ENCODE peak calls at places on chromosomes 11 and 22, in five cellular contexts. One of them, this sample, is unnamed.

GRCh38 chr22:44102121-44102520 is 78.0 kb downstream of the PARVB start:
- DNase-seq in K562: no peak
- DNase-seq in H1: no peak
- DNase-seq in GM12878: no peak
- DNase-seq in HepG2: no peak
- DNase-seq in this sample: no peak

GRCh38 chr11:101860694-101861371 is 54.0 kb upstream of the CEP126 start:
- DNase-seq in K562: peak; percentile 16
- DNase-seq in H1: peak; percentile 29
- DNase-seq in GM12878: no peak
- DNase-seq in HepG2: peak; percentile 56
- DNase-seq in this sample: peak; percentile 88

GRCh38 chr22:40637181-40638150 is 947 bp upstream of the MRTFA start:
- DNase-seq in K562: peak; percentile 37
- DNase-seq in H1: no peak
- DNase-seq in GM12878: no peak
- DNase-seq in HepG2: no peak
- DNase-seq in this sample: peak; percentile 37

GRCh38 chr22:32896951-32897350 is 95.4 kb downstream of the TIMP3 start:
- DNase-seq in K562: no peak
- DNase-seq in H1: no peak
- DNase-seq in GM12878: no peak
- DNase-seq in HepG2: no peak
- DNase-seq in this sample: no peak

GRCh38 chr11:70212227-70212811 is 9.2 kb downstream of the FADD start:
- DNase-seq in K562: no peak
- DNase-seq in H1: no peak
- DNase-seq in GM12878: no peak
- DNase-seq in HepG2: peak; percentile 21
- DNase-seq in this sample: peak; percentile 71

GRCh38 chr11:105046898-105047579 is 1.9 kb upstream of the CARD16 start:
- DNase-seq in K562: no peak
- DNase-seq in H1: no peak
- DNase-seq in GM12878: no peak
- DNase-seq in HepG2: peak; percentile 92
- DNase-seq in this sample: peak; percentile 11

GRCh38 chr11:18617688-18618340 is 16.3 kb downstream of the SPTY2D1 start:
- DNase-seq in K562: no peak
- DNase-seq in H1: no peak
- DNase-seq in GM12878: peak; percentile 15
- DNase-seq in HepG2: no peak
- DNase-seq in this sample: no peak

GRCh38 chr22:36873614-36874308 is 13.0 kb downstream of the NCF4 start:
- DNase-seq in K562: peak; percentile 15
- DNase-seq in H1: no peak
- DNase-seq in GM12878: peak; percentile 69
- DNase-seq in HepG2: peak; percentile 62
- DNase-seq in this sample: peak; percentile 56

GRCh38 chr11:131229221-131229620 is 141.2 kb upstream of the NTM start:
- DNase-seq in K562: no peak
- DNase-seq in H1: no peak
- DNase-seq in GM12878: no peak
- DNase-seq in HepG2: no peak
- DNase-seq in this sample: no peak

GRCh38 chr11:121295246-121296007 is 2.9 kb downstream of the SC5D start:
- DNase-seq in K562: no peak
- DNase-seq in H1: no peak
- DNase-seq in GM12878: no peak
- DNase-seq in HepG2: peak; percentile 52
- DNase-seq in this sample: no peak

GRCh38 chr11:121291319-121291718 is 1.3 kb upstream of the SC5D start:
- DNase-seq in K562: no peak
- DNase-seq in H1: no peak
- DNase-seq in GM12878: no peak
- DNase-seq in HepG2: no peak
- DNase-seq in this sample: no peak

GRCh38 chr11:121293276-121293569 is 652 bp downstream of the SC5D start:
- DNase-seq in K562: no peak
- DNase-seq in H1: no peak
- DNase-seq in GM12878: no peak
- DNase-seq in HepG2: peak; percentile 12
- DNase-seq in this sample: no peak

GRCh38 chr11:121292503-121293275 is at the start of gene SC5D:
- DNase-seq in K562: peak; percentile 98
- DNase-seq in H1: peak; percentile 88
- DNase-seq in GM12878: peak; percentile 80
- DNase-seq in HepG2: peak; percentile 85
- DNase-seq in this sample: peak; percentile 98

GRCh38 chr11:121291896-121292502 is 572 bp upstream of the SC5D start:
- DNase-seq in K562: no peak
- DNase-seq in H1: no peak
- DNase-seq in GM12878: peak; percentile 51
- DNase-seq in HepG2: no peak
- DNase-seq in this sample: peak; percentile 36
- TF ChIP-seq CREB1 in K562: no peak
- TF ChIP-seq CREB1 in H1: no peak
- TF ChIP-seq CREB1 in GM12878: no peak
- TF ChIP-seq CREB1 in HepG2: no peak
- TF ChIP-seq CREB1 in this sample: no peak

GRCh38 chr11:76201672-76202412 is 4.5 kb downstream of the WNT11 start:
- DNase-seq in K562: no peak
- DNase-seq in H1: no peak
- DNase-seq in GM12878: no peak
- DNase-seq in HepG2: no peak
- DNase-seq in this sample: no peak

GRCh38 chr11:76205252-76206076 is 838 bp downstream of the WNT11 start:
- DNase-seq in K562: no peak
- DNase-seq in H1: no peak
- DNase-seq in GM12878: no peak
- DNase-seq in HepG2: no peak
- DNase-seq in this sample: no peak

GRCh38 chr11:76206077-76206326 is 300 bp downstream of the WNT11 start:
- DNase-seq in K562: no peak
- DNase-seq in H1: no peak
- DNase-seq in GM12878: no peak
- DNase-seq in HepG2: no peak
- DNase-seq in this sample: no peak

GRCh38 chr11:76203131-76203925 is 3.0 kb downstream of the WNT11 start:
- DNase-seq in K562: peak; percentile 36
- DNase-seq in H1: no peak
- DNase-seq in GM12878: no peak
- DNase-seq in HepG2: no peak
- DNase-seq in this sample: no peak

GRCh38 chr11:76203937-76204336 is 2.4 kb downstream of the WNT11 start:
- DNase-seq in K562: no peak
- DNase-seq in H1: no peak
- DNase-seq in GM12878: no peak
- DNase-seq in HepG2: no peak
- DNase-seq in this sample: no peak
- H3K27me3 ChIP-seq in K562: no peaks in the 10 kb centered on the region
- H3K27me3 ChIP-seq in H1: peaks cover 43% of the 10 kb centered on the region
- H3K27me3 ChIP-seq in GM12878: peaks cover 29% of the 10 kb centered on the region
- H3K27me3 ChIP-seq in HepG2: peaks cover 3% of the 10 kb centered on the region
- H3K27me3 ChIP-seq in this sample: peaks cover 58% of the 10 kb centered on the region

GRCh38 chr11:8775341-8776133 is 92.9 kb downstream of the RPL27A start:
- DNase-seq in K562: no peak
- DNase-seq in H1: no peak
- DNase-seq in GM12878: no peak
- DNase-seq in HepG2: no peak
- DNase-seq in this sample: no peak
- TF ChIP-seq CREB1 in K562: no peak
- TF ChIP-seq CREB1 in H1: no peak
- TF ChIP-seq CREB1 in GM12878: no peak
- TF ChIP-seq CREB1 in HepG2: no peak
- TF ChIP-seq CREB1 in this sample: no peak

GRCh38 chr11:11524436-11525038 is 97.3 kb downstream of the GALNT18 start:
- DNase-seq in K562: no peak
- DNase-seq in H1: no peak
- DNase-seq in GM12878: no peak
- DNase-seq in HepG2: no peak
- DNase-seq in this sample: no peak
- H3K27me3 ChIP-seq in K562: peaks cover 4% of the 10 kb centered on the region
- H3K27me3 ChIP-seq in H1: no peaks in the 10 kb centered on the region
- H3K27me3 ChIP-seq in GM12878: no peaks in the 10 kb centered on the region
- H3K27me3 ChIP-seq in HepG2: peaks cover 3% of the 10 kb centered on the region
- H3K27me3 ChIP-seq in this sample: no peaks in the 10 kb centered on the region

DNA sequence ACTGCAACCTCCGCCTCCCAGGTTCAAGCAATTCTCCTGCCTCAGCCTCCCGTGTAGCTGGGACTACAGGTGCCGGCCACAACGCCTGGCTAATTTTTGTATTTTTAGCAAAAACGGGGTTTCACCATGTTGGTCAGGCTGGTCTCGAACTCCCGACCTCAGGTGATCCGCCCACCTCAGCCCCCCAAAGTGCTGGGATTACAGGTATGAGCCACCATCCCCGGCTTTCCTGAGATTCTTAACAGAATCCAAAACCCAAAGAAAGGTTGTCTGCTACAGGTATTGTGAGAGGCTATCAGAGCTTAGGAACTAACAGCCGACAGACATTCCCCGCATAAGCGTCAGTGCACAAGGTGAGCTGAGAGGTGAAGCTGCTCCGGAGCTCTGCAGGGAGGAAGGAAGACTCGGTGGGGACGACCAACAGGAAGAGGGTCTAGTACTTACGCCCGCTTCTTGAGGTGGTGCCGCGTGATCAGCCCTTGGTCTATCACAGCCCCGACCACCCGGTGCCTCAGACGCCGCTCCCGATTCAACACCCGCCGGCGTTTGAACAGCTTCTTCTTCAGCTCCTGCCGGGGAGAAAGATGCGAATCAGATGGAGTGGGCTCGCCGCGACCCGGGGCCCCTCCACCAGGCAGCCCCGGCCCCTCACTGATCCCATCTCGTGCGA is 470 bp downstream of the C11orf98 start:
- DNase-seq in K562: peak; percentile 12
- DNase-seq in H1: no peak
- DNase-seq in GM12878: no peak
- DNase-seq in HepG2: peak; percentile 64
- DNase-seq in this sample: peak; percentile 88
- TF ChIP-seq CREB1 in K562: no peak
- TF ChIP-seq CREB1 in H1: no peak
- TF ChIP-seq CREB1 in GM12878: no peak
- TF ChIP-seq CREB1 in HepG2: no peak
- TF ChIP-seq CREB1 in this sample: no peak